ENCODE peak calls at places on chromosomes 4 and X, in ten cellular contexts. Q is stimulated activated naive CD8-positive, alpha-beta T cell treated with anti-CD3 and anti-CD28 coated beads, Interleukin-15, amount 100 ng/mL, for 72 hours; G is stimulated activated naive CD4-positive, alpha-beta T cell; S is substantia nigra; K is LoVo; C is bronchial epithelial cell; Y is left ventricle myocardium inferior; E is epithelial cell of esophagus; O is GM12865; P is ACHN. N is an unnamed sample.

GRCh38 chrX:44343412-44343942 is at the start of gene EFHC2:
- DNase-seq in K (no peak), C (no peak), O (peak), P (no peak), Y (peak), S (no peak), G (no peak), Q (peak), E (peak), N (no peak)

GRCh38 chr4:151690164-151690856 is 70.5 kb downstream of the GATB start:
- DNase-seq in P (no peak), C (no peak), Q (no peak), E (no peak), O (no peak), S (no peak), Y (no peak), G (no peak), K (no peak), N (no peak)

GRCh38 chrX:51798701-51799100 is 55.5 kb downstream of the GSPT2 start:
- DNase-seq in S (no peak), O (no peak), C (no peak), E (no peak), Q (no peak), Y (no peak), P (no peak), G (no peak), K (no peak), N (no peak)

GRCh38 chrX:12309733-12310054 is 171.4 kb downstream of the FRMPD4 start:
- DNase-seq in Q (no peak), P (no peak), K (no peak), C (no peak), G (no peak), O (no peak), E (no peak), S (no peak), Y (no peak), N (no peak)

GRCh38 chrX:83022020-83022419 is 486.1 kb upstream of the POU3F4 start:
- DNase-seq in Y (no peak), S (no peak), E (peak), C (peak), Q (no peak), K (peak), G (no peak), P (peak), O (no peak), N (no peak)

GRCh38 chr4:48375651-48376291 is 34.4 kb downstream of the SLAIN2 start:
- DNase-seq in G (no peak), P (no peak), S (no peak), Q (no peak), Y (no peak), C (peak), K (peak), E (peak), O (no peak), N (peak)

GRCh38 chrX:9842541-9842940 is 56.3 kb downstream of the SHROOM2 start:
- DNase-seq in C (no peak), Q (peak), S (no peak), P (no peak), K (peak), Y (no peak), E (no peak), G (no peak), O (no peak), N (no peak)

GRCh38 chr4:142405021-142405991 is 440.8 kb downstream of the INPP4B start:
- DNase-seq in E (peak), K (no peak), C (peak), Y (peak), O (peak), S (peak), Q (peak), G (peak), P (peak), N (no peak)

GRCh38 chr4:6775746-6776145 is 6.8 kb upstream of the KIAA0232 start:
- DNase-seq in K (no peak), P (no peak), E (no peak), Y (no peak), O (no peak), G (no peak), C (no peak), Q (no peak), S (no peak), N (no peak)

N was measured in HepG2.